ENCODE peak calls at places on chromosomes 11 and 22, in five cellular contexts. J is HCT116, Q is GM12878, C is K562, I is HepG2. W is an unnamed sample.

GRCh38 chr11:48172818-48173609 is 43.6 kb upstream of the OR4B1 start:
- DNase-seq in C (peak; percentile 79), I (peak; percentile 43), J (peak; percentile 15), Q (no peak), W (peak; percentile 94)

GRCh38 chr11:81970886-81971285 is 762.8 kb downstream of the FAM181B start:
- DNase-seq in C (no peak), I (no peak), Q (no peak), J (no peak), W (no peak)

GRCh38 chr22:21652547-21653545 is 10.7 kb downstream of the SDF2L1 start:
- DNase-seq in C (peak; percentile 92), I (no peak), Q (no peak), J (no peak), W (peak; percentile 67)

GRCh38 chr11:76602431-76602861 is 68.1 kb downstream of the LRRC32 start:
- DNase-seq in I (no peak), C (no peak), Q (no peak), J (no peak), W (peak; percentile 33)

GRCh38 chr11:114239632-114240224 is 56.5 kb upstream of the NNMT start:
- DNase-seq in I (no peak), Q (no peak), C (peak; percentile 45), J (no peak), W (no peak)

GRCh38 chr11:63760487-63761079 is 8.0 kb downstream of the ZFTA start:
- DNase-seq in I (no peak), Q (no peak), C (no peak), J (no peak), W (no peak)

GRCh38 chr11:1652778-1653540 is 23.4 kb downstream of the KRTAP5-5 start:
- DNase-seq in C (peak; percentile 91), I (peak; percentile 35), J (no peak), Q (no peak), W (peak; percentile 95)

GRCh38 chr11:13291794-13292193 is 14.2 kb downstream of the BMAL1 start:
- DNase-seq in Q (no peak), C (no peak), I (no peak), J (no peak), W (no peak)

GRCh38 chr11:15446315-15446714 is 331.6 kb downstream of the INSC start:
- DNase-seq in I (no peak), J (no peak), C (no peak), Q (no peak), W (no peak)

GRCh38 chr11:71120346-71120963 is 131.9 kb downstream of the SHANK2 start:
- DNase-seq in C (no peak), J (peak; percentile 24), Q (no peak), I (peak; percentile 38), W (peak; percentile 78)

GRCh38 chr22:41910599-41911291 is 4.1 kb downstream of the SHISA8 start:
- DNase-seq in C (no peak), Q (no peak), I (no peak), J (no peak), W (no peak)

GRCh38 chr22:26894766-26895485 is 237.5 kb downstream of the MIAT start:
- DNase-seq in J (peak; percentile 4), Q (no peak), C (no peak), I (peak; percentile 37), W (peak; percentile 17)

GRCh38 chr22:22032906-22033802 is 50.6 kb upstream of the TOP3B start:
- DNase-seq in J (no peak), C (no peak), I (no peak), Q (no peak), W (no peak)

GRCh38 chr11:43944761-43945311 is 2.4 kb downstream of the C11orf96 start:
- DNase-seq in Q (no peak), C (peak; percentile 83), I (peak; percentile 19), J (no peak), W (no peak)

GRCh38 chr11:8258289-8258688 is 5.4 kb downstream of the LMO1 start:
- DNase-seq in J (no peak), I (no peak), Q (no peak), C (no peak), W (no peak)

GRCh38 chr11:128904303-128904871 is 13.2 kb downstream of the KCNJ5 start:
- DNase-seq in I (no peak), J (no peak), C (no peak), Q (no peak), W (no peak)

GRCh38 chr11:6440906-6441358 is at the start of gene HPX:
- DNase-seq in C (no peak), J (no peak), I (peak; percentile 86), Q (no peak), W (no peak)

GRCh38 chr11:74720596-74721478 is 10.4 kb downstream of the CHRDL2 start:
- DNase-seq in J (no peak), Q (no peak), I (no peak), C (no peak), W (no peak)

GRCh38 chr22:29704528-29705285 is 15.1 kb upstream of the CABP7 start:
- DNase-seq in I (peak; percentile 83), C (no peak), J (no peak), Q (no peak), W (no peak)

GRCh38 chr22:19668748-19669147 is 45.6 kb upstream of the SEPTIN5 start:
- DNase-seq in J (no peak), I (no peak), C (no peak), Q (no peak), W (no peak)

GRCh38 chr22:32843300-32843699 is 41.8 kb downstream of the TIMP3 start:
- DNase-seq in I (no peak), J (no peak), C (no peak), Q (no peak), W (no peak)

GRCh38 chr11:613369-613968 is 2.3 kb downstream of the IRF7 start:
- DNase-seq in C (peak; percentile 89), Q (no peak), J (peak; percentile 59), I (no peak), W (peak; percentile 86)
- TF ChIP-seq YY1 in C (no peak), Q (no peak), J (no peak), I (no peak), W (no peak)

GRCh38 chr11:21514298-21514697 is 678.6 kb upstream of the ANO5 start:
- DNase-seq in I (peak; percentile 1), C (no peak), Q (no peak), J (no peak), W (no peak)
- TF ChIP-seq SP1 in I (no peak), C (no peak), Q (no peak), J (no peak), W (no peak)

GRCh38 chr22:45672564-45673481 is 1.2 kb downstream of the ATXN10 start:
- DNase-seq in J (no peak), Q (no peak), I (no peak), C (no peak), W (no peak)
- H3K9me3 ChIP-seq in J (no peaks in the 10 kb centered on the region), Q (no peaks in the 10 kb centered on the region), I (no peaks in the 10 kb centered on the region), C (no peaks in the 10 kb centered on the region), W (no peaks in the 10 kb centered on the region)

GRCh38 chr11:95575517-95575916 is 214.1 kb downstream of the FAM76B start:
- DNase-seq in J (no peak), Q (no peak), C (no peak), I (no peak), W (no peak)
- TF ChIP-seq YY1 in J (no peak), Q (no peak), C (no peak), I (no peak), W (no peak)

DNA sequence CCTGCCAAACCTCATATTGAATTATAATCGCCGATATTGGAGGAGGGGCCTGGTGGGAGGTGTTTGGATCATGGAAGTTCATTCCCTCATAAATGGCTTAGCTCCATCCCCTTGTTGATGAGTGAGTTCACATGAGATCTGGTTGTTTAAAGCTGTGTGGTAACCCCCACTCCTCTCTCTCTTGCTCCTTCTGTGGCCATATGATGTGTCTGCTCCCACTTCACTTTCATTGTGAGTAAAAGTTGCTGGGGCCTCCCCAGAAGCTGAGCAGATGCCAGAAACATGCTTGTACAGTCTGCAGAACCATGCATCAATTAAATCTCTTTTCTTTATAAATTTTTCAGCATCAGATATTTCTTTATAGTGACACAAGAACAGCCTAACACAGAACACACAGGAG is 929.0 kb upstream of the FAT3 start:
- DNase-seq in J (no peak), I (no peak), C (no peak), Q (no peak), W (no peak)
- TF ChIP-seq SP1 in J (no peak), I (no peak), C (no peak), Q (no peak), W (no peak)